ENCODE peak calls at places on chromosome 11, in nine cellular contexts. L is GF-D8, P is midbrain, O is astrocyte of the cerebellum, V is cardiac muscle cell, S is NCI-H1092, T is GOT3, Y is T follicular helper cell, X is NCI-H187. D is an unnamed sample.
A peak's percentile ranks its signal among the peaks of the same experiment; 100 is the strongest.

GRCh38 chr11:132114185-132114584 is 743.8 kb downstream of the NTM start:
- DNase-seq in L (no peak), P (peak; percentile 64), O (no peak), V (peak; percentile 72), S (peak; percentile 66), T (no peak), Y (no peak), X (peak; percentile 33), D (no peak)

GRCh38 chr11:119157088-119157487 is 8.2 kb downstream of the ABCG4 start:
- DNase-seq in L (no peak), P (no peak), O (no peak), V (no peak), S (no peak), T (no peak), Y (no peak), X (no peak), D (no peak)

GRCh38 chr11:28969832-28970231 is 861.6 kb downstream of the METTL15 start:
- DNase-seq in L (no peak), P (no peak), O (no peak), V (no peak), S (no peak), T (no peak), Y (no peak), X (no peak), D (no peak)

GRCh38 chr11:5197538-5197937 is 2.9 kb downstream of the OR51V1 start:
- DNase-seq in L (no peak), P (no peak), O (no peak), V (no peak), S (no peak), T (no peak), Y (no peak), X (no peak), D (no peak)

GRCh38 chr11:7437706-7438105 is 47.6 kb upstream of the OLFML1 start:
- DNase-seq in L (no peak), P (no peak), O (no peak), V (no peak), S (no peak), T (no peak), Y (no peak), X (no peak), D (no peak)

GRCh38 chr11:68528630-68529029 is 68.1 kb downstream of the PPP6R3 start:
- DNase-seq in L (peak; percentile 64), P (no peak), O (no peak), V (peak; percentile 28), S (no peak), T (no peak), Y (no peak), X (no peak), D (peak; percentile 48)

GRCh38 chr11:119470316-119471266 is 47.6 kb upstream of the THY1 start:
- DNase-seq in L (no peak), P (no peak), O (peak; percentile 75), V (no peak), S (no peak), T (no peak), Y (no peak), X (no peak), D (no peak)

GRCh38 chr11:43576834-43577521 is 103.6 kb upstream of the HSD17B12 start:
- DNase-seq in L (no peak), P (no peak), O (peak; percentile 15), V (peak; percentile 89), S (no peak), T (no peak), Y (no peak), X (no peak), D (no peak)

GRCh38 chr11:36311926-36312592 is 16.0 kb downstream of the PRR5L start:
- DNase-seq in L (no peak), P (no peak), O (no peak), V (no peak), S (peak; percentile 64), T (no peak), Y (no peak), X (peak; percentile 10), D (no peak)

GRCh38 chr11:67700141-67700540 is 25.7 kb upstream of the ALDH3B2 start:
- DNase-seq in L (no peak), P (no peak), O (no peak), V (no peak), S (no peak), T (no peak), Y (no peak), X (no peak), D (no peak)

GRCh38 chr11:2305862-2306823 is 4.3 kb downstream of the TSPAN32 start:
- DNase-seq in L (no peak), P (no peak), O (no peak), V (no peak), S (no peak), T (no peak), Y (no peak), X (no peak), D (no peak)

GRCh38 chr11:46981429-46981828 is 44.9 kb downstream of the CSTPP1 start:
- DNase-seq in L (no peak), P (no peak), O (no peak), V (no peak), S (no peak), T (no peak), Y (no peak), X (no peak), D (no peak)

GRCh38 chr11:697811-698311 is 2.2 kb downstream of the TMEM80 start:
- DNase-seq in L (no peak), P (no peak), O (no peak), V (no peak), S (no peak), T (no peak), Y (no peak), X (no peak), D (no peak)

GRCh38 chr11:61472868-61473267 is 35.7 kb upstream of the LRRC10B start:
- DNase-seq in L (no peak), P (peak; percentile 38), O (peak; percentile 24), V (no peak), S (no peak), T (no peak), Y (no peak), X (no peak), D (no peak)

GRCh38 chr11:72930011-72930410 is 115.8 kb downstream of the ATG16L2 start:
- DNase-seq in L (no peak), P (no peak), O (no peak), V (peak; percentile 67), S (peak; percentile 23), T (no peak), Y (no peak), X (no peak), D (no peak)

GRCh38 chr11:43638717-43639116 is 41.8 kb upstream of the HSD17B12 start:
- DNase-seq in L (no peak), P (no peak), O (no peak), V (no peak), S (no peak), T (no peak), Y (no peak), X (no peak), D (no peak)

GRCh38 chr11:62552465-62552782 is 5.8 kb upstream of the AHNAK start:
- DNase-seq in L (no peak), P (no peak), O (no peak), V (no peak), S (no peak), T (no peak), Y (no peak), X (no peak), D (no peak)

GRCh38 chr11:66985508-66986177 is 10.5 kb downstream of the C11orf86 start:
- DNase-seq in L (no peak), P (no peak), O (no peak), V (no peak), S (no peak), T (no peak), Y (no peak), X (no peak), D (no peak)

GRCh38 chr11:132850106-132850505 is 682.2 kb downstream of the OPCML start:
- DNase-seq in L (no peak), P (no peak), O (no peak), V (no peak), S (no peak), T (no peak), Y (no peak), X (no peak), D (no peak)

GRCh38 chr11:57399928-57400578 is 9.6 kb upstream of the PRG2 start:
- DNase-seq in L (no peak), P (no peak), O (no peak), V (no peak), S (no peak), T (no peak), Y (no peak), X (no peak), D (no peak)

GRCh38 chr11:69654660-69655478 is 13.9 kb downstream of the CCND1 start:
- DNase-seq in L (no peak), P (no peak), O (no peak), V (no peak), S (no peak), T (no peak), Y (no peak), X (no peak), D (no peak)

GRCh38 chr11:47980907-47981621 is 705 bp downstream of the PTPRJ start:
- DNase-seq in L (no peak), P (peak; percentile 42), O (no peak), V (peak; percentile 77), S (peak; percentile 31), T (no peak), Y (no peak), X (no peak), D (no peak)

GRCh38 chr11:80317612-80318011 is 876.8 kb upstream of the TENM4 start:
- DNase-seq in L (no peak), P (no peak), O (no peak), V (no peak), S (no peak), T (no peak), Y (no peak), X (no peak), D (no peak)

GRCh38 chr11:33980896-33981295 is 70.6 kb upstream of the CAPRIN1 start:
- DNase-seq in L (no peak), P (no peak), O (no peak), V (no peak), S (peak; percentile 34), T (no peak), Y (no peak), X (peak; percentile 31), D (no peak)

GRCh38 chr11:16191212-16191851 is 165.0 kb downstream of the SOX6 start:
- DNase-seq in L (no peak), P (peak; percentile 34), O (no peak), V (no peak), S (no peak), T (no peak), Y (no peak), X (no peak), D (no peak)

GRCh38 chr11:60923800-60924109 is 505 bp upstream of the TMEM132A start:
- DNase-seq in L (no peak), P (no peak), O (no peak), V (no peak), S (no peak), T (no peak), Y (no peak), X (no peak), D (no peak)

GRCh38 chr11:2883717-2884423 is 1.7 kb downstream of the CDKN1C start:
- DNase-seq in L (no peak), P (peak; percentile 21), O (no peak), V (peak; percentile 67), S (no peak), T (no peak), Y (no peak), X (no peak), D (no peak)

GRCh38 chr11:46977940-46978595 is 41.5 kb downstream of the CSTPP1 start:
- DNase-seq in L (no peak), P (no peak), O (no peak), V (no peak), S (no peak), T (no peak), Y (no peak), X (no peak), D (no peak)

GRCh38 chr11:68503792-68504191 is 43.2 kb downstream of the PPP6R3 start:
- DNase-seq in L (no peak), P (no peak), O (no peak), V (no peak), S (no peak), T (no peak), Y (no peak), X (peak; percentile 19), D (no peak)

GRCh38 chr11:8285228-8285627 is 21.6 kb upstream of the LMO1 start:
- DNase-seq in L (no peak), P (no peak), O (no peak), V (no peak), S (no peak), T (no peak), Y (no peak), X (no peak), D (no peak)

GRCh38 chr11:69272961-69273461 is 20.9 kb upstream of the MYEOV start:
- DNase-seq in L (no peak), P (no peak), O (no peak), V (no peak), S (no peak), T (no peak), Y (no peak), X (no peak), D (no peak)

D was measured in T-helper 1 cell.